ENCODE peak calls at places on chromosome 21, in six cellular contexts. K is esophagus squamous epithelium, J is T-helper 1 cell, Y is spleen, G is NCI-H2171 treated with DMSO at 0.1 percent for 48 hours, P is iris pigment epithelial cell. Q is an unnamed sample.

GRCh38 chr21:42593007-42593814 is 60.2 kb upstream of the PDE9A start:
- DNase-seq in K (no peak), J (peak), Y (peak), G (peak), P (peak), Q (peak)

GRCh38 chr21:34885636-34886553 is 163.2 kb downstream of the RUNX1 start:
- DNase-seq in K (no peak), J (no peak), Y (no peak), G (no peak), P (no peak), Q (no peak)

GRCh38 chr21:29318354-29318753 is 19.6 kb downstream of the BACH1 start:
- DNase-seq in K (no peak), J (no peak), Y (no peak), G (peak), P (peak), Q (peak)

GRCh38 chr21:31710586-31710985 is 21.3 kb downstream of the SCAF4 start:
- DNase-seq in K (no peak), J (no peak), Y (no peak), G (no peak), P (peak), Q (no peak)

GRCh38 chr21:43262427-43262826 is 93.6 kb downstream of the CRYAA start:
- DNase-seq in K (no peak), J (peak), Y (peak), G (no peak), P (peak), Q (no peak)

GRCh38 chr21:39159342-39160063 is 23.7 kb downstream of the PSMG1 start:
- DNase-seq in K (no peak), J (no peak), Y (no peak), G (peak), P (peak), Q (no peak)

GRCh38 chr21:30349572-30349971 is 1.2 kb upstream of the KRTAP23-1 start:
- DNase-seq in K (no peak), J (no peak), Y (no peak), G (no peak), P (peak), Q (no peak)

GRCh38 chr21:35475006-35475405 is 425.9 kb upstream of the RUNX1 start:
- DNase-seq in K (no peak), J (no peak), Y (no peak), G (no peak), P (peak), Q (no peak)

GRCh38 chr21:31917108-31917507 is 44.3 kb downstream of the HUNK start:
- DNase-seq in K (no peak), J (no peak), Y (no peak), G (no peak), P (no peak), Q (no peak)

GRCh38 chr21:41011968-41012367 is 156.0 kb upstream of the BACE2 start:
- DNase-seq in K (no peak), J (no peak), Y (no peak), G (no peak), P (no peak), Q (no peak)

GRCh38 chr21:43929217-43929971 is 64.4 kb downstream of the AGPAT3 start:
- DNase-seq in K (no peak), J (no peak), Y (no peak), G (no peak), P (no peak), Q (no peak)

GRCh38 chr21:43005635-43006034 is 31.3 kb downstream of the PKNOX1 start:
- DNase-seq in K (no peak), J (no peak), Y (peak), G (no peak), P (no peak), Q (no peak)

GRCh38 chr21:15275615-15276228 is 210.9 kb upstream of the NRIP1 start:
- DNase-seq in K (no peak), J (no peak), Y (no peak), G (no peak), P (no peak), Q (no peak)

GRCh38 chr21:14600569-14601308 is 54.6 kb upstream of the SAMSN1 start:
- DNase-seq in K (no peak), J (no peak), Y (no peak), G (no peak), P (no peak), Q (no peak)

GRCh38 chr21:42236693-42237092 is 17.8 kb downstream of the ABCG1 start:
- DNase-seq in K (no peak), J (no peak), Y (no peak), G (no peak), P (no peak), Q (no peak)

GRCh38 chr21:32333953-32334673 is 35.5 kb downstream of the MRAP start:
- DNase-seq in K (no peak), J (no peak), Y (no peak), G (peak), P (no peak), Q (no peak)

GRCh38 chr21:29436650-29437049 is 137.9 kb downstream of the BACH1 start:
- DNase-seq in K (no peak), J (no peak), Y (no peak), G (no peak), P (no peak), Q (no peak)

GRCh38 chr21:15195768-15196167 is 131.0 kb upstream of the NRIP1 start:
- DNase-seq in K (no peak), J (no peak), Y (no peak), G (no peak), P (no peak), Q (no peak)

GRCh38 chr21:25568230-25568629 is 39.1 kb downstream of the MRPL39 start:
- DNase-seq in K (no peak), J (no peak), Y (peak), G (no peak), P (peak), Q (no peak)

GRCh38 chr21:27021801-27022200 is 54.9 kb upstream of the ADAMTS5 start:
- DNase-seq in K (no peak), J (no peak), Y (no peak), G (no peak), P (no peak), Q (no peak)

GRCh38 chr21:46179708-46180078 is 4.6 kb downstream of the SPATC1L start:
- DNase-seq in K (no peak), J (no peak), Y (no peak), G (no peak), P (no peak), Q (no peak)

GRCh38 chr21:16113052-16113715 is 383.4 kb downstream of the USP25 start:
- DNase-seq in K (no peak), J (no peak), Y (no peak), G (no peak), P (peak), Q (no peak)

GRCh38 chr21:41425954-41426655 is at the start of gene MX1:
- DNase-seq in K (no peak), J (peak), Y (peak), G (no peak), P (peak), Q (no peak)

GRCh38 chr21:36769051-36769867 is 70.3 kb downstream of the SIM2 start:
- DNase-seq in K (no peak), J (no peak), Y (no peak), G (no peak), P (peak), Q (no peak)

GRCh38 chr21:17921579-17922530 is 102.7 kb upstream of the C21orf91 start:
- DNase-seq in K (no peak), J (no peak), Y (no peak), G (no peak), P (peak), Q (no peak)

GRCh38 chr21:44427241-44428120 is 27.8 kb upstream of the LRRC3 start:
- DNase-seq in K (no peak), J (no peak), Y (peak), G (peak), P (no peak), Q (peak)

GRCh38 chr21:26116456-26117011 is 54.0 kb downstream of the APP start:
- DNase-seq in K (no peak), J (no peak), Y (no peak), G (peak), P (no peak), Q (no peak)

GRCh38 chr21:34974162-34974981 is 74.7 kb downstream of the RUNX1 start:
- DNase-seq in K (no peak), J (no peak), Y (no peak), G (no peak), P (peak), Q (no peak)

GRCh38 chr21:37582613-37583012 is 216.0 kb downstream of the DYRK1A start:
- DNase-seq in K (no peak), J (no peak), Y (no peak), G (no peak), P (peak), Q (no peak)

GRCh38 chr21:38766987-38767722 is 38.6 kb upstream of the ETS2 start:
- DNase-seq in K (no peak), J (no peak), Y (peak), G (no peak), P (no peak), Q (peak)